ENCODE peak calls at places on chromosome 14, in eight cellular contexts. C is SK-N-SH, J is right atrium auricular region, R is HCT116, D is fibroblast of lung, U is uterus, Q is GM12864, E is cardiac muscle cell. Z is an unnamed sample.

GRCh38 chr14:53355581-53356112 is 202.5 kb upstream of the DDHD1 start:
- DNase-seq in C (no peak), J (no peak), R (peak; percentile 39), D (peak; percentile 91), U (no peak), Q (no peak), E (peak; percentile 8), Z (peak; percentile 6)

GRCh38 chr14:83172363-83172762 is 1638.7 kb upstream of the SEL1L start:
- DNase-seq in C (no peak), J (no peak), R (no peak), D (peak; percentile 39), U (no peak), Q (no peak), E (no peak), Z (no peak)

GRCh38 chr14:100904307-100905019 is 941 bp upstream of the RTL1 start:
- DNase-seq in C (peak; percentile 83), J (peak; percentile 34), R (no peak), D (peak; percentile 27), U (no peak), Q (no peak), E (peak; percentile 80), Z (no peak)

GRCh38 chr14:23114669-23115491 is 4.2 kb downstream of the CEBPE start:
- DNase-seq in C (peak; percentile 43), J (peak; percentile 72), R (peak; percentile 42), D (peak; percentile 98), U (no peak), Q (no peak), E (no peak), Z (no peak)

GRCh38 chr14:56126514-56126913 is 8.3 kb downstream of the PELI2 start:
- DNase-seq in C (no peak), J (no peak), R (no peak), D (no peak), U (no peak), Q (no peak), E (no peak), Z (no peak)

GRCh38 chr14:100285021-100285912 is 21.0 kb downstream of the SLC25A29 start:
- DNase-seq in C (peak; percentile 99), J (no peak), R (no peak), D (peak; percentile 43), U (peak; percentile 70), Q (no peak), E (peak; percentile 81), Z (peak; percentile 86)

GRCh38 chr14:93712079-93712837 is 76.0 kb downstream of the PRIMA1 start:
- DNase-seq in C (peak; percentile 23), J (peak; percentile 13), R (no peak), D (no peak), U (no peak), Q (no peak), E (no peak), Z (no peak)

GRCh38 chr14:85580536-85581165 is 50.7 kb downstream of the FLRT2 start:
- DNase-seq in C (no peak), J (no peak), R (no peak), D (peak; percentile 63), U (no peak), Q (no peak), E (no peak), Z (no peak)

GRCh38 chr14:91335191-91336092 is 82.2 kb downstream of the CCDC88C start:
- DNase-seq in C (no peak), J (no peak), R (no peak), D (no peak), U (no peak), Q (no peak), E (no peak), Z (no peak)

GRCh38 chr14:50825307-50825706 is 5.7 kb downstream of the NIN start:
- DNase-seq in C (no peak), J (no peak), R (no peak), D (no peak), U (no peak), Q (no peak), E (no peak), Z (no peak)

GRCh38 chr14:99720941-99721791 is 37.1 kb downstream of the CYP46A1 start:
- DNase-seq in C (no peak), J (peak; percentile 11), R (no peak), D (no peak), U (no peak), Q (no peak), E (no peak), Z (no peak)

GRCh38 chr14:102046337-102047278 is 40.2 kb downstream of the HSP90AA1 start:
- DNase-seq in C (peak; percentile 85), J (peak; percentile 85), R (peak; percentile 82), D (peak; percentile 56), U (peak; percentile 85), Q (no peak), E (peak; percentile 94), Z (peak; percentile 44)

GRCh38 chr14:35474323-35474722 is 59.6 kb upstream of the INSM2 start:
- DNase-seq in C (no peak), J (no peak), R (no peak), D (no peak), U (no peak), Q (no peak), E (no peak), Z (no peak)

GRCh38 chr14:55968741-55969140 is 149.5 kb upstream of the PELI2 start:
- DNase-seq in C (no peak), J (no peak), R (no peak), D (peak; percentile 49), U (no peak), Q (no peak), E (peak; percentile 2), Z (no peak)

GRCh38 chr14:89399594-89400068 is 17.4 kb downstream of the FOXN3 start:
- DNase-seq in C (peak; percentile 75), J (no peak), R (no peak), D (peak; percentile 89), U (no peak), Q (no peak), E (peak; percentile 54), Z (no peak)
- TF ChIP-seq CTCF in C (no peak), J (no peak), R (no peak), D (no peak), U (no peak), Q (no peak), E (no peak), Z (no peak)

GRCh38 chr14:76924363-76925151 is 98.3 kb downstream of the LRRC74A start:
- DNase-seq in C (peak; percentile 85), J (no peak), R (no peak), D (peak; percentile 40), U (no peak), Q (no peak), E (no peak), Z (peak; percentile 41)
- H3K4me3 ChIP-seq in C (no peak overlapping the region), J (no peak overlapping the region), R (no peak overlapping the region), D (no peak overlapping the region), U (no peak overlapping the region), Q (no peak overlapping the region), E (no peak overlapping the region), Z (no peak overlapping the region)

GRCh38 chr14:31418440-31418839 is 1.9 kb downstream of the HEATR5A start:
- DNase-seq in C (no peak), J (no peak), R (no peak), D (no peak), U (no peak), Q (no peak), E (no peak), Z (no peak)

GRCh38 chr14:31419179-31420012 is 954 bp downstream of the HEATR5A start:
- DNase-seq in C (no peak), J (no peak), R (no peak), D (peak; percentile 52), U (no peak), Q (no peak), E (no peak), Z (no peak)

GRCh38 chr14:31421200-31421599 is 850 bp upstream of the HEATR5A start:
- DNase-seq in C (no peak), J (no peak), R (no peak), D (no peak), U (no peak), Q (no peak), E (no peak), Z (no peak)

GRCh38 chr14:31420013-31420318 is 384 bp downstream of the HEATR5A start:
- DNase-seq in C (peak; percentile 75), J (peak; percentile 67), R (no peak), D (no peak), U (peak; percentile 44), Q (no peak), E (peak; percentile 86), Z (peak; percentile 39)

GRCh38 chr14:31420319-31421081 is at the start of gene HEATR5A:
- DNase-seq in C (peak; percentile 95), J (peak; percentile 94), R (peak; percentile 83), D (peak; percentile 96), U (peak; percentile 96), Q (peak; percentile 80), E (peak; percentile 97), Z (peak; percentile 97)
- TF ChIP-seq CTCF in C (peak; percentile 20), J (peak; percentile 15), R (no peak), D (no peak), U (peak; percentile 52), Q (peak; percentile 6), E (peak; percentile 25), Z (peak; percentile 19)

GRCh38 chr14:61343991-61344405 is 22.6 kb downstream of the PRKCH start:
- DNase-seq in C (no peak), J (no peak), R (no peak), D (no peak), U (no peak), Q (no peak), E (no peak), Z (peak; percentile 56)
- H3K4me3 ChIP-seq in C (no peak overlapping the region), J (no peak overlapping the region), R (no peak overlapping the region), D (no peak overlapping the region), U (no peak overlapping the region), Q (no peak overlapping the region), E (no peak overlapping the region), Z (no peak overlapping the region)

Z was measured in GM12865.